ENCODE peak calls at places on chromosomes 3 and 15, in five cellular contexts. B is IMR-90; W is NCI-H510A; A is NCI-H1694; L is Jurkat, Clone E6-1. D is an unnamed sample.

GRCh38 chr15:90643301-90643632 is 73.9 kb upstream of the BLM start:
- DNase-seq in B (no peak), W (no peak), A (no peak), L (no peak), D (no peak)

GRCh38 chr3:116270053-116270452 is 175.2 kb downstream of the LSAMP start:
- DNase-seq in B (peak), W (no peak), A (no peak), L (no peak), D (no peak)

GRCh38 chr15:29050870-29051269 is 165.1 kb downstream of the APBA2 start:
- DNase-seq in B (peak), W (no peak), A (no peak), L (peak), D (no peak)

GRCh38 chr3:123104550-123104949 is 37.7 kb downstream of the PDIA5 start:
- DNase-seq in B (peak), W (no peak), A (no peak), L (no peak), D (peak)

GRCh38 chr3:112097378-112097777 is 11.2 kb downstream of the C3orf52 start:
- DNase-seq in B (peak), W (peak), A (no peak), L (no peak), D (peak)

GRCh38 chr15:61584410-61584809 is 355.3 kb upstream of the RORA start:
- DNase-seq in B (no peak), W (no peak), A (no peak), L (peak), D (no peak)

GRCh38 chr3:55842204-55842603 is 355.1 kb upstream of the WNT5A start:
- DNase-seq in B (no peak), W (no peak), A (no peak), L (no peak), D (no peak)

GRCh38 chr3:28286595-28286994 is 45.2 kb downstream of the CMC1 start:
- DNase-seq in B (peak), W (no peak), A (no peak), L (peak), D (peak)

GRCh38 chr15:92106691-92107090 is 253.2 kb downstream of the SLCO3A1 start:
- DNase-seq in B (no peak), W (no peak), A (no peak), L (no peak), D (no peak)

GRCh38 chr3:135694142-135694541 is 271.4 kb upstream of the PPP2R3A start:
- DNase-seq in B (no peak), W (peak), A (no peak), L (no peak), D (no peak)